ENCODE peak calls at places on chromosomes 3 and 15, in seven cellular contexts. M is ovary, I is heart right ventricle, F is adrenal gland, K is A549, P is GM23338, X is GM23248. L is an unnamed sample. For H3K4me1, the result is how much of the 10 kb centered on the place peaks cover.

GRCh38 chr3:126259411-126260391 is 79.3 kb upstream of the ALDH1L1 start:
- DNase-seq in F (peak), M (peak), P (peak), K (peak), X (peak), I (peak), L (peak)

GRCh38 chr15:34018021-34018645 is 20.9 kb downstream of the AVEN start:
- DNase-seq in M (no peak), F (no peak), X (no peak), I (no peak), K (no peak), P (no peak), L (no peak)

GRCh38 chr3:56314842-56315241 is 153.4 kb downstream of the ERC2 start:
- DNase-seq in X (peak), P (peak), K (no peak), F (no peak), M (no peak), I (peak), L (no peak)

GRCh38 chr15:34366271-34367043 is 539 bp downstream of the LPCAT4 start:
- DNase-seq in X (peak), K (peak), I (peak), F (peak), M (peak), P (peak), L (peak)

GRCh38 chr3:149553781-149554451 is 79.4 kb downstream of the TM4SF4 start:
- DNase-seq in I (peak), F (peak), K (no peak), X (peak), M (peak), P (no peak), L (peak)

GRCh38 chr15:69780981-69781380 is 316.7 kb downstream of the TLE3 start:
- DNase-seq in P (no peak), I (no peak), F (no peak), M (no peak), K (no peak), X (no peak), L (no peak)

GRCh38 chr3:35296533-35296932 is 342.8 kb upstream of the ARPP21 start:
- DNase-seq in F (no peak), X (no peak), P (no peak), I (no peak), M (no peak), K (no peak), L (no peak)

GRCh38 chr15:72483279-72483678 is 9.1 kb downstream of the ARIH1 start:
- DNase-seq in P (no peak), M (no peak), K (no peak), I (no peak), X (no peak), F (no peak), L (no peak)

GRCh38 chr3:112134335-112135124 is 1.5 kb upstream of the GCSAM start:
- DNase-seq in P (no peak), K (no peak), F (no peak), X (no peak), I (no peak), M (no peak), L (no peak)

GRCh38 chr15:87902772-87903388 is 353.7 kb downstream of the NTRK3 start:
- DNase-seq in F (peak), K (no peak), X (peak), M (no peak), P (no peak), I (no peak), L (no peak)

GRCh38 chr3:56921573-56922571 is 120.1 kb upstream of the ARHGEF3 start:
- DNase-seq in M (no peak), I (no peak), K (no peak), P (no peak), X (peak), F (peak), L (no peak)

GRCh38 chr15:35725353-35725752 is 179.4 kb upstream of the DPH6 start:
- DNase-seq in F (no peak), I (no peak), M (no peak), X (peak), P (no peak), K (no peak), L (no peak)

GRCh38 chr15:35722506-35722905 is 176.5 kb upstream of the DPH6 start:
- DNase-seq in K (no peak), X (no peak), F (no peak), I (no peak), M (no peak), P (no peak), L (no peak)

GRCh38 chr15:35724626-35725025 is 178.7 kb upstream of the DPH6 start:
- DNase-seq in M (no peak), X (no peak), I (no peak), K (no peak), F (no peak), P (no peak), L (no peak)

GRCh38 chr15:35723120-35723707 is 177.2 kb upstream of the DPH6 start:
- DNase-seq in X (no peak), M (no peak), K (no peak), F (no peak), P (no peak), I (no peak), L (no peak)

DNA sequence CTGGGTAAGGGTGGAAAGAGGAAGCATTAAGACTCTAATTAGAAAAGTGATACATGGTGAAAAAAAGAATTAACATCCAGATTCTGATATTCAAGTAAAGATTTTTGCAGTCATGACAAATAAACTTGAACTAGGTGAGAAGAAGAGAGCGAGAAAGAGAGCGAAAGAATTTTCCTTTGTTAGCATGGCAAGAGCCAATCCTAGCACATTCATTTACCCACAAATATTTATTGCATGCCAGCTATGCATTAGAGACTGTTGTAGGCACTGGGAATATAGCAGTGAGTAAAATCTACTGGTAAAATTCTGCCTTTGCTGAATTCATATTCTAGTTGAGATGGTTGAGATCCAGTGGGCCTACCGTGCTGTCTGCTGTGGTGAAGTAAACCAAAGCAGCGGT is 177.9 kb upstream of the DPH6 start:
- DNase-seq in M (no peak), F (no peak), K (no peak), I (no peak), X (no peak), P (no peak), L (no peak)
- H3K4me1 ChIP-seq in M (under half), F (under half), K (under half), I (under half), X (under half), P (under half), L (under half)

DNA sequence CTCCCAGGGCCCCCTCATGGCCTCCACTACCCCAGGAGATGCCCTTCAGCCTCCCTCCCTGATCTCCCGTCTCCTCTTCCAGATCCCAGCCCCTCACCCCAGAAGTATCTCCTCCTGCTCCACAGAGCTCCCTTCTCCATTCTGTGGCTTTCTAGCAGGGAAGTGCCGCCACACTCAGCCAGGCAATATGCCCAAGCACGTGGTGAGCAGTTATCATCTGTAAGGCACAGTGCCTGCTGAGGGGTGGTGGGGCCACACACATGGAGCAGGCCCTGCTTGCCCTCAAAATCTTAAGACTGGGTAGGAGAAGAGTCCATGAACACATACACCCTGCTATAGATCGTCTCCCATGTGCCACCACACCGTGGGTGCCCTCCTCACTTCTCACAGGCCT is 2.4 kb upstream of the PHGR1 start:
- DNase-seq in K (no peak), X (no peak), F (no peak), I (no peak), M (no peak), P (no peak), L (no peak)
- H3K27ac ChIP-seq in K (no peak), X (no peak), F (no peak), I (no peak), M (no peak), P (no peak), L (no peak)

GRCh38 chr15:48954538-48954937 is 9.2 kb downstream of the SHC4 start:
- DNase-seq in M (no peak), I (no peak), F (no peak), X (peak), P (peak), K (no peak), L (no peak)
- H3K4me1 ChIP-seq in M (under half), I (under half), F (under half), X (under half), P (under half), K (under half), L (under half)

GRCh38 chr3:180040966-180041365 is 4.2 kb upstream of the PEX5L start:
- DNase-seq in P (no peak), M (no peak), I (no peak), F (no peak), K (no peak), X (no peak), L (no peak)

GRCh38 chr3:180036092-180036677 is 552 bp downstream of the PEX5L start:
- DNase-seq in K (no peak), P (peak), M (no peak), X (no peak), F (no peak), I (no peak), L (peak)

DNA sequence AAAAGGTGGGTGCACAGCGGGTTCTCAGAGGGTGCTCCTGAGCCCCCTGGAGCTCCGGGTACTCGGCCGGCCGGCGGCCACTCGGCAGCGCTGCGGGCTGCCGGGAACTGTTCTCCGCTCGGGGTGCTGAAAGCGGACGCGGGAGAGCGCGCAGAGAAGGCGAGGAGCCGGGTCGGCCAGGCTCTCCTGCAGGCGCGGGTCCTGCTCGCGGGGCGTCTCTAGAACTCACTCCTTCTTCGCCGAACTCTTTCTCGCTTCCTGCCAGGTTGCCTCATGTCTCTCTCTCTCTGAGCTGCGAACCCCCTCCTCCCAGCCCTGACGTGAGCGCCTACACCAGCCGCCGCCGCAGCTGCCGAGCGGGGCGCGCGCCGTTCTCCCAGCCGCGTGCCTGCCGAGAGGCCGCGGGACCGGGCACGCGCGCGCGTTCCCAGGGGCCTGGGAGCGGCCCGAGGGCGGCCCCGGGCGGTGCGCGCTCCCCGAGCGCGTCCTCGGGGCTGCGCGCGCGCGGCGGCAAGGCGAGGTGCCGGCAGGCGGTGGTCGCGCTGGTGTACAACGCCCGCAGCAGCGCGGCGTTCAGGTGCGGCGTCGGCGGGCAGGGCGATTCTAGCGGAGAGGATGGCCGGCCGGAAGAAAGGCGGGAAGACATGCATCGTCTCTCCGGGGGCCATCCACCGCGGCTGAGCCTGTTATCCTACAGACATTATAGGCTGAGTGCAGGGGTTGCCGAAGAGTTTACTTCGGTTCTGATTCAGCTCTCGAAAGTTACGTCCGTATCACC is at the start of gene PEX5L:
- DNase-seq in X (peak), P (peak), M (peak), K (no peak), F (peak), I (peak), L (peak)
- H3K27ac ChIP-seq in X (no peak), P (peak), M (no peak), K (no peak), F (no peak), I (no peak), L (peak)

GRCh38 chr15:60396964-60397771 is 618 bp downstream of the ANXA2 start:
- DNase-seq in I (peak), P (peak), K (peak), F (peak), M (peak), X (peak), L (peak)
- H3K4me1 ChIP-seq in I (under half), P (half or more), K (half or more), F (half or more), M (under half), X (under half), L (half or more)

GRCh38 chr3:53160660-53161344 is at the start of gene PRKCD:
- DNase-seq in M (peak), P (peak), F (peak), I (peak), X (peak), K (peak), L (peak)

GRCh38 chr3:53161820-53162671 is 1.0 kb downstream of the PRKCD start:
- DNase-seq in P (peak), X (peak), F (no peak), K (peak), M (peak), I (peak), L (peak)

GRCh38 chr3:53160335-53160659 is 712 bp upstream of the PRKCD start:
- DNase-seq in X (no peak), F (no peak), K (no peak), I (no peak), P (no peak), M (no peak), L (no peak)

GRCh38 chr3:53162672-53163458 is 1.9 kb downstream of the PRKCD start:
- DNase-seq in K (no peak), X (no peak), P (no peak), M (no peak), F (no peak), I (no peak), L (peak)

DNA sequence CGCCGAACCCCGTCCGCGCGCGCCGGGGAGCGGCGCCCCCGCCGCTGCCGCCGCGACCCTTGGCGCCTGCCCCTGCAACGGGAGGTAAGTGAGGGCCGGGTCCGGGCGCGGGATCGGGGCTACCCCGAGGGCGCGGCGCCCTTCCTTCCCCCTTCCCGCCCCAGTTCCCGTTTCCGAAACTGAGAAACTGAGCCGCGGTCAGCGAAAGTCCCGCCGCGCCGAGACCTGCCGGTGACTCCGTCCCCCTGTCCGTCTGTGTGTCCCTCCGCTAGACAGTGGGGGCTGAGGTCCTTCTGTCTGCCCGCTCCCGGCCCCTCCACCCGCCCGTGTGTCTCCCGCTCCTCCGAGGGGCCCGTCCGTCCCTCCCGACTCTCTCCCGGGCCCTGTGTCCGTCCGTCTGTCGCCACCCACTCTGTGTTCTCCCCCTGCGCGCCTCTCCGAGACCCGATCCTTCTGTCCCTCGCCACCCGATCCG is 373 bp downstream of the PRKCD start:
- DNase-seq in I (peak), F (no peak), K (no peak), P (no peak), M (no peak), X (peak), L (peak)
- H3K27ac ChIP-seq in I (peak), F (peak), K (peak), P (no peak), M (peak), X (no peak), L (peak)

GRCh38 chr3:16899919-16900318 is 15.2 kb downstream of the PLCL2 start:
- DNase-seq in P (no peak), X (no peak), F (no peak), K (no peak), M (no peak), I (no peak), L (no peak)

GRCh38 chr3:16896094-16896627 is 11.4 kb downstream of the PLCL2 start:
- DNase-seq in X (no peak), M (no peak), I (no peak), K (no peak), P (no peak), F (no peak), L (no peak)

GRCh38 chr3:16896820-16897219 is 12.1 kb downstream of the PLCL2 start:
- DNase-seq in F (no peak), P (no peak), K (no peak), X (no peak), M (no peak), I (no peak), L (no peak)

GRCh38 chr3:16898595-16899395 is 14.0 kb downstream of the PLCL2 start:
- DNase-seq in X (no peak), K (no peak), F (no peak), P (no peak), I (no peak), M (peak), L (peak)

GRCh38 chr3:16897254-16897926 is 12.6 kb downstream of the PLCL2 start:
- DNase-seq in M (peak), K (peak), X (no peak), I (no peak), P (no peak), F (peak), L (no peak)
- H3K4me1 ChIP-seq in M (under half), K (under half), X (under half), I (half or more), P (under half), F (half or more), L (half or more)

DNA sequence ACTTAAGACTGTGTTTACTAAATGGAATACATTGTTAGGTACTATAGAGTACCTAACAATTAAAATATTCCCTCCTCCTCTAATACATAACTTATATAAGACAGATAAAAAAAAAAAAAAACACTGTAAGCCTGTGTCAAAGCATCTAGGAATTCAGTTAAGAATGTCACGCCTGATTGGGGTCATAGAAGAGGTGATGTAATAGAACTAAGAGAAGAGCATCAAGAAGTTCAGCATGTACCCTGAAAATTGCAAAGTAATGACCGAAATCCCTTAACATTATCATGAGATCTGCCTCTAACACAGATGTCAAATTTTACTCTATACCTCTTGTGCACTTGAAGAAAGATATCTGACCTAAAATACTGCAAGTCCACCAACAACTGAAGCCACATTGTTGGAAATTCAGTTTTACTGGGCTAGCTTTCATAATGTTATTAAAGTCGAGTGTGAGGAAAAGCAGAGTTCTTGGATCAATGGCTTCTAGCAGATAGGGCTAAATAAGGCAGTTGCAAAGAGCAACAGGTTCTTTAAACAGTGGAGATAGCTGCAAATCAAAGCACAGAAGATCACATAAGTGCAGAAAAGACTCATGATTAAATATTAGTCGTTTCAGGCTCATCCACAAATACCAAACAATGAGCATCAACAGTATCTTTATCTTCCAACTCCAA is 75.0 kb downstream of the TBL1XR1 start:
- DNase-seq in P (no peak), K (no peak), M (no peak), F (no peak), X (no peak), I (no peak), L (no peak)
- H3K27ac ChIP-seq in P (no peak), K (no peak), M (no peak), F (no peak), X (no peak), I (no peak), L (no peak)

GRCh38 chr3:66444146-66444644 is 56.6 kb downstream of the LRIG1 start:
- DNase-seq in F (no peak), I (no peak), X (no peak), P (no peak), K (no peak), M (no peak), L (no peak)
- H3K4me1 ChIP-seq in F (under half), I (half or more), X (under half), P (half or more), K (under half), M (under half), L (half or more)